ENCODE peak calls at places on chromosomes 3 and 15, in ten cellular contexts. W is neural progenitor cell; B is heart right ventricle; L is IMR-90; H is uterus; Y is CD8-positive, alpha-beta T cell; T is transverse colon; V is right atrium auricular region; J is HCT116; D is GM12865. U is an unnamed sample.

GRCh38 chr3:2898591-2899353 is 211.4 kb downstream of the IL5RA start:
- DNase-seq in W (no peak), B (no peak), L (no peak), H (no peak), Y (no peak), T (no peak), V (no peak), J (no peak), D (no peak), U (no peak)

GRCh38 chr3:59809750-59810444 is 760.1 kb upstream of the CFAP20DC start:
- DNase-seq in W (no peak), B (no peak), L (peak; percentile 57), H (no peak), Y (no peak), T (no peak), V (no peak), J (no peak), D (peak; percentile 13), U (peak; percentile 34)

GRCh38 chr15:99019558-99020540 is 12.3 kb upstream of the PGPEP1L start:
- DNase-seq in W (no peak), B (no peak), L (peak; percentile 65), H (no peak), Y (no peak), T (no peak), V (no peak), J (no peak), D (no peak), U (peak; percentile 50)

GRCh38 chr3:112136959-112137693 is 4.1 kb upstream of the GCSAM start:
- DNase-seq in W (peak; percentile 91), B (no peak), L (peak; percentile 34), H (no peak), Y (peak; percentile 35), T (peak; percentile 37), V (no peak), J (peak; percentile 49), D (peak; percentile 87), U (peak; percentile 57)

GRCh38 chr15:63560741-63561448 is 36.3 kb upstream of the FBXL22 start:
- DNase-seq in W (peak; percentile 11), B (no peak), L (peak; percentile 27), H (no peak), Y (no peak), T (no peak), V (no peak), J (no peak), D (peak; percentile 56), U (no peak)

GRCh38 chr3:136473716-136474326 is 223.7 kb downstream of the PCCB start:
- DNase-seq in W (no peak), B (no peak), L (peak; percentile 94), H (no peak), Y (no peak), T (no peak), V (no peak), J (no peak), D (no peak), U (no peak)

GRCh38 chr3:116442331-116443021 is 2.8 kb downstream of the LSAMP start:
- DNase-seq in W (peak; percentile 7), B (no peak), L (peak; percentile 75), H (no peak), Y (no peak), T (no peak), V (no peak), J (no peak), D (no peak), U (no peak)

GRCh38 chr15:27454281-27455060 is 483.5 kb downstream of the GABRG3 start:
- DNase-seq in W (no peak), B (no peak), L (peak; percentile 54), H (no peak), Y (no peak), T (no peak), V (no peak), J (no peak), D (no peak), U (peak; percentile 50)

GRCh38 chr3:78804251-78805037 is 963.4 kb downstream of the ROBO1 start:
- DNase-seq in W (no peak), B (peak; percentile 25), L (peak; percentile 48), H (peak; percentile 21), Y (no peak), T (no peak), V (no peak), J (no peak), D (no peak), U (peak; percentile 84)

GRCh38 chr3:186946756-186947375 is 16.5 kb downstream of the ST6GAL1 start:
- DNase-seq in W (no peak), B (no peak), L (no peak), H (no peak), Y (no peak), T (no peak), V (no peak), J (no peak), D (peak; percentile 64), U (no peak)

GRCh38 chr15:70271422-70272088 is 173.8 kb upstream of the TLE3 start:
- DNase-seq in W (peak; percentile 50), B (no peak), L (peak; percentile 95), H (no peak), Y (no peak), T (peak; percentile 22), V (peak; percentile 83), J (peak; percentile 92), D (no peak), U (peak; percentile 97)

DNA sequence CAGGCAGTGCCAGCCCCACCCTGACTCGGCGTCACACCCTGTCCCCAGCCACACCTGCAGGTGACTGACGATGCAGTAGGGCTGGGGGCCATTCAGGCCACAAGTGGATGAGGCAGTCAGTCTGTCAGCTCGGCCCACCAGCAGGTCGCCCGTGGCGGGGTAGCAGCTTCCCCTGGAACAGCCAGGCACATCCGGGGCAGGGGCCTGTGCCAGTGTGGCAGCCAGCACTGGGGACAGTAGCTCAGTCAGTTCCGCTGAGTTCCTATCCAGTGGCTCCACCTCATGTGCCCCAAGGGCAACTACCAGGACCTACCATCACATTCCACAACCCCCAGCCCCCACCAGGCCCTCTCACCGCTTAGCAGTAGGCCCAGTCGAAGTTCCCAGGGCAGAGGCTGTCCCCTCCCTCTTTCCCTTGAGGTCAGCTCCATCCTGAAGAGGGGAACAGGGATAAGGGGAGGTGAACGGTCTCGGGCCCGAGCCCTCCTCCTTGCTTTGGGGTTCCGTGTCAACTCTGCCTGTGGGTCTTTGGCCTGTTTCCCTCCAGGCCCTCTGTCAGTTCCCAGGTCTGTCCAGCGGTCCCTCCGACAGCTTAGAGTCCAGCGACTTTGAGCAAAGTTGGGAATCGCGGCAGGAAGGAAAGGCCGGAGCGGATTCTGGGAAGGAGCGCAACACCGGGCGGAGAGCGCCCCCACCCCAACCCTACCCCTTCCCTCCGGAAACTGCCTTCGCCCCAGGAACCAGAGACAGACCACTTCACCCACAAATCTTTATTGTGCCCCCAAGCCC is at the start of gene LAMB2:
- DNase-seq in W (peak; percentile 89), B (peak; percentile 90), L (peak; percentile 74), H (peak; percentile 82), Y (no peak), T (peak; percentile 79), V (peak; percentile 81), J (peak; percentile 66), D (no peak), U (peak; percentile 76)
- TF ChIP-seq CTCF in W (peak; percentile 36), B (no peak), L (no peak), H (no peak), Y (no peak), T (no peak), V (peak; percentile 14), J (no peak), D (no peak), U (peak; percentile 8)

DNA sequence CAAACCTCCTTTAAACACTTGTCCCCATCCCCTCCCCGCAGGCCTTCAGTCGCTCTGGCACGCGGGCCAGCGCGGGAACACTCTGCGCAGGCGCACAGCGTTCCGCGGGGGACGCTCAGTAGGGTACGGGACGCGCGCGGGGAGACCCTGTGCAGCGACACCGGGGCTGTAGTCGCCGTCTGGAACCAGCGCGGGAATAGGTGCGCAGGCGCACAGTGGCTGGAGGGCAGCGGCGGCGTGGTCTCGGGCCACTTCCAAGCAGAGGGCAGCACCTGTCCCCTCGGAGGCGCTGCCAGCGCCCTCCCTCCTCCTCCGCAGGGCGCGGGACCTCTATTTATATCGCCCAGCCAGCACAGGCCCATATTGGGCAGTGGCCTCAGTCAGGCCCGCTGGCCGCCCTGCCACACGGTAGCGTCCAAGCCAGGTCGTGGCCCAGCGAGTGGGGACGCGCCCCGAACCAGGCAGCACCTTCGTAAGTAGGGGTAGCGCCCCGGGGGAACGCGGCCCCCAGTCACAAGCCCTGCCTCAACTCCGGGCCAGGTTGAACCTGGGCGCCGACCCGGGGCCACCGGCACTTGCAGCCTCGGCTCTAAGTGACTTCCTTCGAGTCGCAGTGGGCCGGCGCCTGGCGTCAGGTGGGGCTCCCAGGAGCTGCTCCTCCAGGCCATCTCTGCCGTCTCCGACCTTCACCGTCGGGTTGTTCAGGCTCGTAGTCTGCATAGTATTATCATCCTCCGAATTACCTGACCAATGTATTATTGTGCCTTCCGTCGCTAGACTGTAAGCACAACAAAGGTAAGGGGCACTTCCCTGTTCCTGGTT is at the start of gene KBTBD12:
- DNase-seq in W (peak; percentile 50), B (peak; percentile 66), L (no peak), H (peak; percentile 43), Y (no peak), T (peak; percentile 28), V (no peak), J (no peak), D (no peak), U (no peak)
- H3K4me3 ChIP-seq in W (peak within 1 kb of the TSS; percentile 5), B (peak within 1 kb of the TSS; percentile 55), L (no peak within 1 kb of the TSS), H (peak within 1 kb of the TSS; percentile 35), Y (no peak within 1 kb of the TSS), T (peak within 1 kb of the TSS; percentile 50), V (peak within 1 kb of the TSS; percentile 51), J (no peak within 1 kb of the TSS), D (peak within 1 kb of the TSS; percentile 25), U (peak within 1 kb of the TSS; percentile 7)

DNA sequence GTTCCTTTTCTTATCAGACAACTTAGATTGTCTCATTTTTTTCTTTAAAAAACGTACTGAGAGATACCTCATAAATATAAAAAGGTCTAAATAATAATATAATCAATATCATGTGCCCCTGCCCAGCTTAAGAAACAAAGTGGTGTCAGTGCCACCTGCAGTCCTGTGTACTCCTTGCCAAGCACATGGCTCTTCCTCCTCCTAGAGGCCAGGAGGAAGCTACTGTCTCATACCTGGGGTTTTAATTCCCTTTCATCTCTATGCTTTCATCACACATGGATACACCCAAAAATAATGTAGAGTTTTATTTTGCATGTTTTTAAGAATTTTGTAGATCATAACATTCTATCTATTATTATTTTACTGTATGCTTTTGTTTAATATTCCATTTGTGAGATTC is 98.6 kb upstream of the C15orf61 start:
- DNase-seq in W (no peak), B (no peak), L (no peak), H (no peak), Y (no peak), T (no peak), V (no peak), J (no peak), D (no peak), U (no peak)
- TF ChIP-seq CTCF in W (no peak), B (no peak), L (no peak), H (no peak), Y (no peak), T (no peak), V (no peak), J (peak; percentile 31), D (no peak), U (no peak)

DNA sequence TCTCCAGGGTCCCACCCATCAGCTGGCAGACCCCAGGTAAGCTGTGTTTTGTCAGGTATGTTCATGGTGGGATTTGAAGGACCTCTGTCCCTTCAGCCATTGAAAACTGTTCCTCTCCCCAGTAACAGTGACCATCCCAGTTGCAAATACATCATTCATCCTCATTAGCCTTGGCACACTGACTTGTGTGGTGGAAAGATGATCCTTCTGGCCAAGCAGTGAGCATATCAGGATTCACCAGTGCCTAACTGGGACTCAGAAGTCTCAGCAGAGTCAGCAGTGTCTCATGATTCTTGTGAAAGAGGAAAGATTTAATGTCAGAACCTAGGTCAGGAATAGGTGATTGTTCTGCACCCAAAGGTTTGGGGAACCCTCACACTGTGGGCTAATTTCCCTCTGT is 90.2 kb downstream of the DNAJB8 start:
- DNase-seq in W (no peak), B (no peak), L (peak; percentile 11), H (no peak), Y (no peak), T (no peak), V (no peak), J (no peak), D (no peak), U (no peak)
- H3K4me3 ChIP-seq in W (no peak overlapping the region), B (no peak overlapping the region), L (no peak overlapping the region), H (no peak overlapping the region), Y (no peak overlapping the region), T (no peak overlapping the region), V (no peak overlapping the region), J (no peak overlapping the region), D (no peak overlapping the region), U (no peak overlapping the region)